ENCODE peak calls at places on chromosome 11, in eight cellular contexts. H is NCI-H1092; N is effector memory CD4-positive, alpha-beta T cell; C is SHP77; B is Caki2; S is cerebellum; Y is NCI-H2227 treated with DMSO at 0.1 percent for 48 hours; P is stimulated activated CD4-positive, alpha-beta T cell treated with anti-CD3 and anti-CD28 coated beads, Interleukin-15, amount 100 ng/mL, for 24 hours. G is an unnamed sample.

GRCh38 chr11:97364047-97364446 is 974.2 kb downstream of the JRKL start:
- DNase-seq in H (no peak), N (no peak), C (no peak), B (peak), S (no peak), Y (no peak), P (no peak), G (no peak)

GRCh38 chr11:118295834-118296454 is 8.6 kb upstream of the CD3E start:
- DNase-seq in H (no peak), N (no peak), C (no peak), B (peak), S (peak), Y (no peak), P (peak), G (no peak)

GRCh38 chr11:117815262-117815803 is 9.2 kb downstream of the FXYD2 start:
- DNase-seq in H (no peak), N (peak), C (no peak), B (no peak), S (no peak), Y (no peak), P (peak), G (no peak)

GRCh38 chr11:96102664-96103068 is 178.8 kb upstream of the MTMR2 start:
- DNase-seq in H (no peak), N (no peak), C (no peak), B (peak), S (no peak), Y (no peak), P (no peak), G (no peak)

GRCh38 chr11:41282436-41282835 is 177.0 kb downstream of the LRRC4C start:
- DNase-seq in H (no peak), N (no peak), C (no peak), B (no peak), S (no peak), Y (no peak), P (no peak), G (no peak)

GRCh38 chr11:131412061-131412460 is 41.6 kb downstream of the NTM start:
- DNase-seq in H (no peak), N (no peak), C (no peak), B (no peak), S (no peak), Y (no peak), P (no peak), G (no peak)

GRCh38 chr11:121341609-121342008 is 49.0 kb downstream of the SC5D start:
- DNase-seq in H (no peak), N (no peak), C (no peak), B (no peak), S (no peak), Y (no peak), P (peak), G (no peak)

GRCh38 chr11:119258983-119259382 is 52.8 kb downstream of the CBL start:
- DNase-seq in H (no peak), N (no peak), C (no peak), B (no peak), S (no peak), Y (no peak), P (no peak), G (no peak)

GRCh38 chr11:71183878-71184277 is 68.5 kb downstream of the SHANK2 start:
- DNase-seq in H (no peak), N (no peak), C (peak), B (no peak), S (no peak), Y (no peak), P (no peak), G (peak)

GRCh38 chr11:27696961-27697360 is 3.3 kb downstream of the BDNF start:
- DNase-seq in H (no peak), N (no peak), C (no peak), B (no peak), S (no peak), Y (no peak), P (no peak), G (no peak)

GRCh38 chr11:36699271-36699670 is 101.2 kb upstream of the RAG2 start:
- DNase-seq in H (no peak), N (no peak), C (no peak), B (no peak), S (no peak), Y (peak), P (no peak), G (no peak)

GRCh38 chr11:60972182-60973030 is 926 bp downstream of the CD6 start:
- DNase-seq in H (no peak), N (no peak), C (no peak), B (no peak), S (no peak), Y (no peak), P (peak), G (no peak)

GRCh38 chr11:131498631-131499053 is 128.2 kb downstream of the NTM start:
- DNase-seq in H (no peak), N (no peak), C (no peak), B (no peak), S (peak), Y (no peak), P (no peak), G (no peak)

GRCh38 chr11:82864268-82864667 is 36.0 kb downstream of the PRCP start:
- DNase-seq in H (peak), N (no peak), C (peak), B (peak), S (no peak), Y (no peak), P (peak), G (peak)

GRCh38 chr11:2522636-2523255 is 77.9 kb downstream of the KCNQ1 start:
- DNase-seq in H (no peak), N (no peak), C (no peak), B (no peak), S (peak), Y (no peak), P (no peak), G (no peak)

GRCh38 chr11:107040447-107041444 is 22.5 kb upstream of the GUCY1A2 start:
- DNase-seq in H (no peak), N (no peak), C (no peak), B (peak), S (no peak), Y (no peak), P (no peak), G (no peak)

GRCh38 chr11:62388999-62389398 is 29.8 kb upstream of the SCGB1A1 start:
- DNase-seq in H (no peak), N (no peak), C (no peak), B (no peak), S (no peak), Y (no peak), P (no peak), G (no peak)

GRCh38 chr11:115500547-115501503 is 3.4 kb downstream of the CADM1 start:
- DNase-seq in H (no peak), N (no peak), C (no peak), B (no peak), S (no peak), Y (no peak), P (no peak), G (no peak)

GRCh38 chr11:130861902-130862552 is 54.3 kb downstream of the SNX19 start:
- DNase-seq in H (peak), N (peak), C (peak), B (peak), S (peak), Y (peak), P (peak), G (peak)

GRCh38 chr11:63944987-63945386 is 6.2 kb downstream of the NAA40 start:
- DNase-seq in H (no peak), N (no peak), C (no peak), B (no peak), S (peak), Y (no peak), P (no peak), G (no peak)

GRCh38 chr11:128716661-128717210 is 22.9 kb downstream of the FLI1 start:
- DNase-seq in H (no peak), N (peak), C (no peak), B (no peak), S (no peak), Y (no peak), P (peak), G (no peak)

GRCh38 chr11:116861539-116861938 is 24.1 kb upstream of the APOA1 start:
- DNase-seq in H (no peak), N (no peak), C (no peak), B (no peak), S (no peak), Y (no peak), P (no peak), G (no peak)

GRCh38 chr11:44342616-44343015 is 32.7 kb upstream of the ALX4 start:
- DNase-seq in H (no peak), N (no peak), C (no peak), B (no peak), S (no peak), Y (no peak), P (no peak), G (no peak)

GRCh38 chr11:128135451-128135850 is 451.9 kb downstream of the ETS1 start:
- DNase-seq in H (no peak), N (no peak), C (no peak), B (no peak), S (no peak), Y (no peak), P (no peak), G (no peak)

GRCh38 chr11:119734788-119735187 is 5.8 kb upstream of the NECTIN1 start:
- DNase-seq in H (peak), N (no peak), C (peak), B (no peak), S (no peak), Y (no peak), P (no peak), G (no peak)

GRCh38 chr11:69339916-69340565 is 46.1 kb downstream of the MYEOV start:
- DNase-seq in H (no peak), N (no peak), C (no peak), B (no peak), S (no peak), Y (no peak), P (no peak), G (no peak)

GRCh38 chr11:129376658-129377341 is 1.2 kb downstream of the BARX2 start:
- DNase-seq in H (no peak), N (no peak), C (no peak), B (no peak), S (no peak), Y (no peak), P (no peak), G (no peak)

GRCh38 chr11:95325777-95326258 is 94.8 kb upstream of the SESN3 start:
- DNase-seq in H (no peak), N (no peak), C (no peak), B (no peak), S (no peak), Y (no peak), P (no peak), G (peak)

GRCh38 chr11:122317337-122317736 is 201.3 kb upstream of the BLID start:
- DNase-seq in H (no peak), N (no peak), C (no peak), B (no peak), S (no peak), Y (peak), P (no peak), G (peak)

GRCh38 chr11:117902001-117902855 is 25.8 kb upstream of the FXYD6 start:
- DNase-seq in H (no peak), N (no peak), C (no peak), B (no peak), S (no peak), Y (no peak), P (no peak), G (no peak)

GRCh38 chr11:111951565-111951964 is 14.4 kb downstream of the DIXDC1 start:
- DNase-seq in H (no peak), N (no peak), C (no peak), B (no peak), S (no peak), Y (no peak), P (no peak), G (no peak)

GRCh38 chr11:15923169-15923568 is 433.2 kb downstream of the SOX6 start:
- DNase-seq in H (no peak), N (no peak), C (no peak), B (peak), S (no peak), Y (no peak), P (no peak), G (no peak)

GRCh38 chr11:71252782-71253730 is 679 bp upstream of the SHANK2 start:
- DNase-seq in H (no peak), N (no peak), C (no peak), B (peak), S (no peak), Y (peak), P (no peak), G (no peak)

GRCh38 chr11:66981976-66982578 is 7.0 kb downstream of the C11orf86 start:
- DNase-seq in H (peak), N (no peak), C (peak), B (peak), S (peak), Y (peak), P (peak), G (peak)

GRCh38 chr11:65417702-65418430 is 4.7 kb upstream of the NEAT1 start:
- DNase-seq in H (no peak), N (no peak), C (no peak), B (no peak), S (peak), Y (no peak), P (peak), G (no peak)

GRCh38 chr11:38461751-38462150 is 1863.7 kb upstream of the RAG2 start:
- DNase-seq in H (no peak), N (no peak), C (no peak), B (no peak), S (no peak), Y (no peak), P (no peak), G (no peak)

GRCh38 chr11:120717623-120718022 is 206.1 kb downstream of the GRIK4 start:
- DNase-seq in H (no peak), N (no peak), C (no peak), B (no peak), S (no peak), Y (no peak), P (no peak), G (no peak)

GRCh38 chr11:121418625-121419114 is 33.4 kb upstream of the SORL1 start:
- DNase-seq in H (no peak), N (peak), C (peak), B (no peak), S (no peak), Y (no peak), P (peak), G (peak)

GRCh38 chr11:35182317-35182939 is 43.5 kb downstream of the CD44 start:
- DNase-seq in H (no peak), N (no peak), C (no peak), B (no peak), S (no peak), Y (no peak), P (no peak), G (no peak)